ENCODE peak calls at places on chromosomes 3 and 15, in four cellular contexts. One of them, this sample, is unnamed.

GRCh38 chr15:79682285-79682684 is 214.5 kb downstream of the MTHFS start:
- DNase-seq in GM23338: no peak
- DNase-seq in occipital lobe: peak
- DNase-seq in upper lobe of right lung: no peak
- DNase-seq in this sample: no peak

GRCh38 chr15:26773485-26773877 is 615 bp upstream of the GABRB3 start:
- DNase-seq in GM23338: peak
- DNase-seq in occipital lobe: no peak
- DNase-seq in upper lobe of right lung: no peak
- DNase-seq in this sample: no peak

GRCh38 chr15:71538922-71539321 is 271.4 kb upstream of the NR2E3 start:
- DNase-seq in GM23338: no peak
- DNase-seq in occipital lobe: no peak
- DNase-seq in upper lobe of right lung: no peak
- DNase-seq in this sample: no peak

GRCh38 chr3:20573175-20573574 is 387.2 kb upstream of the SGO1 start:
- DNase-seq in GM23338: no peak
- DNase-seq in occipital lobe: no peak
- DNase-seq in upper lobe of right lung: no peak
- DNase-seq in this sample: no peak

GRCh38 chr3:100002599-100003350 is 111.5 kb downstream of the FILIP1L start:
- DNase-seq in GM23338: no peak
- DNase-seq in occipital lobe: no peak
- DNase-seq in upper lobe of right lung: no peak
- DNase-seq in this sample: no peak

GRCh38 chr3:69999191-70000027 is at the start of gene SAMMSON:
- DNase-seq in GM23338: peak
- DNase-seq in occipital lobe: no peak
- DNase-seq in upper lobe of right lung: no peak
- DNase-seq in this sample: peak

GRCh38 chr15:45921978-45922377 is 287.1 kb downstream of the SQOR start:
- DNase-seq in GM23338: no peak
- DNase-seq in occipital lobe: no peak
- DNase-seq in upper lobe of right lung: no peak
- DNase-seq in this sample: no peak

GRCh38 chr3:13011369-13012227 is 61.6 kb downstream of the IQSEC1 start:
- DNase-seq in GM23338: peak
- DNase-seq in occipital lobe: no peak
- DNase-seq in upper lobe of right lung: peak
- DNase-seq in this sample: no peak

GRCh38 chr3:9797196-9797945 is 4.5 kb downstream of the ARPC4 start:
- DNase-seq in GM23338: no peak
- DNase-seq in occipital lobe: no peak
- DNase-seq in upper lobe of right lung: no peak
- DNase-seq in this sample: no peak

GRCh38 chr3:115663414-115663813 is 40.1 kb downstream of the GAP43 start:
- DNase-seq in GM23338: no peak
- DNase-seq in occipital lobe: no peak
- DNase-seq in upper lobe of right lung: no peak
- DNase-seq in this sample: no peak

GRCh38 chr3:49410102-49410843 is 1.5 kb downstream of the RHOA start:
- DNase-seq in GM23338: no peak
- DNase-seq in occipital lobe: no peak
- DNase-seq in upper lobe of right lung: no peak
- DNase-seq in this sample: no peak

GRCh38 chr15:35496585-35496984 is 49.4 kb downstream of the DPH6 start:
- DNase-seq in GM23338: no peak
- DNase-seq in occipital lobe: no peak
- DNase-seq in upper lobe of right lung: no peak
- DNase-seq in this sample: no peak

GRCh38 chr3:30683769-30684168 is 77.4 kb downstream of the TGFBR2 start:
- DNase-seq in GM23338: no peak
- DNase-seq in occipital lobe: no peak
- DNase-seq in upper lobe of right lung: no peak
- DNase-seq in this sample: no peak

GRCh38 chr3:48276856-48277641 is 36.1 kb downstream of the ZNF589 start:
- DNase-seq in GM23338: peak
- DNase-seq in occipital lobe: no peak
- DNase-seq in upper lobe of right lung: no peak
- DNase-seq in this sample: no peak

GRCh38 chr3:10173926-10174435 is 9.3 kb downstream of the IRAK2 start:
- DNase-seq in GM23338: no peak
- DNase-seq in occipital lobe: peak
- DNase-seq in upper lobe of right lung: peak
- DNase-seq in this sample: no peak

GRCh38 chr3:150545419-150546225 is 674 bp downstream of the SERP1 start:
- DNase-seq in GM23338: peak
- DNase-seq in occipital lobe: peak
- DNase-seq in upper lobe of right lung: no peak
- DNase-seq in this sample: no peak

GRCh38 chr3:133038089-133038730 is at the start of gene TMEM108:
- DNase-seq in GM23338: peak
- DNase-seq in occipital lobe: peak
- DNase-seq in upper lobe of right lung: peak
- DNase-seq in this sample: peak

GRCh38 chr3:118760611-118761606 is 273.7 kb downstream of the IGSF11 start:
- DNase-seq in GM23338: peak
- DNase-seq in occipital lobe: no peak
- DNase-seq in upper lobe of right lung: no peak
- DNase-seq in this sample: no peak

GRCh38 chr15:63446260-63446659 is 58.1 kb upstream of the USP3 start:
- DNase-seq in GM23338: no peak
- DNase-seq in occipital lobe: no peak
- DNase-seq in upper lobe of right lung: no peak
- DNase-seq in this sample: no peak

GRCh38 chr3:45777111-45777752 is 19.1 kb downstream of the SLC6A20 start:
- DNase-seq in GM23338: no peak
- DNase-seq in occipital lobe: no peak
- DNase-seq in upper lobe of right lung: no peak
- DNase-seq in this sample: no peak

GRCh38 chr3:112394008-112394616 is 61.2 kb downstream of the CD200 start:
- DNase-seq in GM23338: no peak
- DNase-seq in occipital lobe: no peak
- DNase-seq in upper lobe of right lung: no peak
- DNase-seq in this sample: no peak

GRCh38 chr3:190721330-190721729 is 141.2 kb downstream of the GMNC start:
- DNase-seq in GM23338: no peak
- DNase-seq in occipital lobe: no peak
- DNase-seq in upper lobe of right lung: no peak
- DNase-seq in this sample: no peak

GRCh38 chr15:50764331-50765201 is 940 bp downstream of the SPPL2A start:
- DNase-seq in GM23338: no peak
- DNase-seq in occipital lobe: no peak
- DNase-seq in upper lobe of right lung: no peak
- DNase-seq in this sample: no peak

GRCh38 chr15:96264801-96265515 is 65.5 kb upstream of the NR2F2 start:
- DNase-seq in GM23338: no peak
- DNase-seq in occipital lobe: no peak
- DNase-seq in upper lobe of right lung: no peak
- DNase-seq in this sample: peak

GRCh38 chr15:45242289-45242688 is 9.7 kb upstream of the SLC28A2 start:
- DNase-seq in GM23338: peak
- DNase-seq in occipital lobe: no peak
- DNase-seq in upper lobe of right lung: no peak
- DNase-seq in this sample: peak

GRCh38 chr3:94115482-94115881 is 52.6 kb downstream of the NSUN3 start:
- DNase-seq in GM23338: peak
- DNase-seq in occipital lobe: no peak
- DNase-seq in upper lobe of right lung: no peak
- DNase-seq in this sample: peak

GRCh38 chr15:43249699-43250203 is 17.0 kb downstream of the TGM5 start:
- DNase-seq in GM23338: no peak
- DNase-seq in occipital lobe: no peak
- DNase-seq in upper lobe of right lung: no peak
- DNase-seq in this sample: no peak

GRCh38 chr3:147424325-147424910 is 15.3 kb downstream of the ZIC1 start:
- DNase-seq in GM23338: peak
- DNase-seq in occipital lobe: no peak
- DNase-seq in upper lobe of right lung: no peak
- DNase-seq in this sample: no peak

GRCh38 chr3:194573680-194574437 is 59.4 kb downstream of the TMEM44 start:
- DNase-seq in GM23338: peak
- DNase-seq in occipital lobe: no peak
- DNase-seq in upper lobe of right lung: no peak
- DNase-seq in this sample: no peak

GRCh38 chr3:185089343-185089742 is 63.5 kb downstream of the C3orf70 start:
- DNase-seq in GM23338: no peak
- DNase-seq in occipital lobe: no peak
- DNase-seq in upper lobe of right lung: no peak
- DNase-seq in this sample: peak

GRCh38 chr3:81632659-81633058 is 128.8 kb downstream of the GBE1 start:
- DNase-seq in GM23338: no peak
- DNase-seq in occipital lobe: no peak
- DNase-seq in upper lobe of right lung: no peak
- DNase-seq in this sample: no peak

GRCh38 chr3:178847170-178847569 is 224.4 kb downstream of the ZMAT3 start:
- DNase-seq in GM23338: no peak
- DNase-seq in occipital lobe: no peak
- DNase-seq in upper lobe of right lung: no peak
- DNase-seq in this sample: no peak

GRCh38 chr15:69524296-69524695 is 71.7 kb downstream of the RPLP1 start:
- DNase-seq in GM23338: no peak
- DNase-seq in occipital lobe: no peak
- DNase-seq in upper lobe of right lung: no peak
- DNase-seq in this sample: no peak

GRCh38 chr3:86787091-86787490 is 203.9 kb downstream of the VGLL3 start:
- DNase-seq in GM23338: peak
- DNase-seq in occipital lobe: no peak
- DNase-seq in upper lobe of right lung: no peak
- DNase-seq in this sample: peak